ENCODE peak calls at places on chromosomes 3 and 15, in seven cellular contexts. M is cardiac muscle cell, K is stomach, D is GM23338, S is heart left ventricle, T is MCF 10A, Q is RWPE1. E is an unnamed sample.

GRCh38 chr15:57510647-57511046 is 81.1 kb upstream of the MYZAP start:
- DNase-seq in M (no peak), K (peak), D (no peak), S (peak), T (no peak), Q (no peak), E (no peak)

GRCh38 chr3:62827550-62827949 is 47.7 kb downstream of the CADPS start:
- DNase-seq in M (no peak), K (no peak), D (no peak), S (no peak), T (no peak), Q (no peak), E (no peak)

GRCh38 chr3:9915252-9916141 is 1.4 kb upstream of the IL17RC start:
- DNase-seq in M (peak), K (peak), D (peak), S (peak), T (no peak), Q (no peak), E (peak)

GRCh38 chr3:15982667-15983145 is 184.9 kb upstream of the ANKRD28 start:
- DNase-seq in M (no peak), K (no peak), D (no peak), S (peak), T (peak), Q (peak), E (peak)

GRCh38 chr15:72175186-72176044 is 22.2 kb downstream of the GRAMD2A start:
- DNase-seq in M (no peak), K (no peak), D (no peak), S (no peak), T (no peak), Q (no peak), E (no peak)

GRCh38 chr3:118501152-118501551 is 533.5 kb downstream of the IGSF11 start:
- DNase-seq in M (peak), K (peak), D (peak), S (peak), T (peak), Q (peak), E (no peak)

GRCh38 chr3:174215426-174215825 is 643.7 kb upstream of the NAALADL2 start:
- DNase-seq in M (no peak), K (no peak), D (no peak), S (no peak), T (no peak), Q (no peak), E (no peak)

GRCh38 chr3:134840459-134840858 is 45.4 kb downstream of the EPHB1 start:
- DNase-seq in M (no peak), K (no peak), D (no peak), S (no peak), T (no peak), Q (no peak), E (no peak)

GRCh38 chr3:49666592-49666991 is 7.6 kb upstream of the APEH start:
- DNase-seq in M (no peak), K (no peak), D (peak), S (no peak), T (no peak), Q (no peak), E (no peak)

GRCh38 chr15:52100807-52101206 is 11.8 kb downstream of the BCL2L10 start:
- DNase-seq in M (no peak), K (peak), D (no peak), S (peak), T (peak), Q (no peak), E (peak)

GRCh38 chr3:104044002-104044401 is 1322.7 kb upstream of the ALCAM start:
- DNase-seq in M (no peak), K (no peak), D (no peak), S (no peak), T (no peak), Q (no peak), E (no peak)

DNA sequence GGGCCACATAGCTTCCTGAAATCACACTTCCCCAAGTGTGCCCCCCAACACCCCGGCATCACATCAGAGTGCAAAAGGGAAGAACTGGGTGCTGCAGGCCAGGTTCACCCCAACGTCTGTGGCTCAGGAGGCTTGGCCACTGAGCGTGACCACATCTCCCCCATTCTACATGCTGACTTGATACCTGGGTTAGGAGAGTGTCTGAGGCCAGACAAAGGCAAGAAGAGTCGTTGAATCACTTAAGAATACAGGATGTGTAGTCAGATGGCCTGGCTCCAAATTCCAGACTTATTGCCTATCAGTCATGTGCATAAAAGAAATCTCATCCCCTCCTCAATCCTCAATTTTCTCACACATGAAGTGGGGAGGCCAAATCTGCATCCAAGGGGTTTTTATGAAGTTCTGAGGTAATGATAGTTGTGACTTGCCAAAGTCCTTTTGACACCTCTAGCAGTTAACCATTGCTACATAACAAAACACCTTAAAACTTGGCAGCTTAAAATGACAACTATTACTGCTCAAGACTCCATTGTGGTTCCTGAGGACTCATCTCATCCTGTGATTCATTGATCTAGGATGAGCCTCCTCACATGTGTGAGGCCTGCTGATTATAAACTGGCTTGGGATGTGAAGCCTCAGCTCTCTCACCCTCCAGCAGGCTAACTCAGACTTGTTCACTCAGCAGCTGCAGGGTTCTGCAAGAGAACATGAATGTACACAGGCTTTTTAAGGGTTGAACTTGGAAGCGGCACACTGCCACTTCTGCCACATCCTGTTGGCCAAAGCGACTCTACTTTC is 138.8 kb upstream of the TLE3 start:
- DNase-seq in M (no peak), K (no peak), D (no peak), S (no peak), T (peak), Q (peak), E (peak)
- TF ChIP-seq CTCF in M (no peak), K (no peak), D (no peak), S (no peak), T (no peak), Q (no peak), E (no peak)

GRCh38 chr15:44193651-44194396 is 1.2 kb downstream of the FRMD5 start:
- DNase-seq in M (peak), K (no peak), D (peak), S (no peak), T (no peak), Q (peak), E (peak)

GRCh38 chr15:44195151-44195740 is at the start of gene FRMD5:
- DNase-seq in M (peak), K (peak), D (peak), S (peak), T (peak), Q (peak), E (peak)

GRCh38 chr15:44188810-44189209 is 6.3 kb downstream of the FRMD5 start:
- DNase-seq in M (no peak), K (no peak), D (no peak), S (no peak), T (no peak), Q (no peak), E (no peak)

GRCh38 chr15:44199393-44199792 is 4.3 kb upstream of the FRMD5 start:
- DNase-seq in M (no peak), K (no peak), D (no peak), S (no peak), T (no peak), Q (no peak), E (no peak)

DNA sequence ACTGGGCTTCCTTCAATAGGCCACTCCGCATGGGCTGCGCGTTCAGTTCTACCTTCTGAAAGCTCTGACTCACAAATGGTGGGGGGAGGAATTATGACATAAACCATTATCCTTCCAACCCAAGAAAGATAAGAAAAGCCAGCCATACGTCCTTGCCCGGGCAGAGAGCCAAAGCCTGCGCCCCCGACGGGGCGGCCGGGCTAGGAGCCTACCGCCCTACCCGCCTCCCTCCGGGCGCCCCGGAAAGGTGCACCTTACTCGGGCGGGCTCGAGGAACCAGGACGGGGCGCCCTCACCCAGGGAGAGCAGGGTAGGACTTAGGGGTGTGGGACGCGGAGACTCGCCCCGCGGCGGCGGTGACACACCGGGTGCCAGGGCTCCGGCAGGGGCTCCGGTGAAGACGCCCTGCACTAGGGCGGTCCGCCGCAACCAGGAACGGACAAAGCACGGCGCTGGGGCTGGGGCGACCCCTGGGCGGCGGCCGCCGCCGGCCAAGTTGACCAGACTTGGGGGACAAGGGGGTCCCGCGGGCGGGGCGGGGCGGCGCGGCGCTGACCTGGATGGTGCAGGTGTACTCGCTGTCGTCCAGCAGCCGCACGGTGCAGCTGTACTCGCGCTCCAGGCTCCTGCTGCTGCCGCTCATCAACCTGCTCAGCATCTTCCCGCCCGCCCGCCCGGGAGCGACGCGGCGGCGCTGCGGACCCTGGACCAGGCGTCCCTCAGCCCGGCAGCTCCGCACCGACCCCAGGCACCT is 497 bp downstream of the FRMD5 start:
- DNase-seq in M (peak), K (peak), D (no peak), S (no peak), T (peak), Q (peak), E (peak)
- TF ChIP-seq CTCF in M (peak), K (no peak), D (no peak), S (no peak), T (no peak), Q (no peak), E (no peak)

DNA sequence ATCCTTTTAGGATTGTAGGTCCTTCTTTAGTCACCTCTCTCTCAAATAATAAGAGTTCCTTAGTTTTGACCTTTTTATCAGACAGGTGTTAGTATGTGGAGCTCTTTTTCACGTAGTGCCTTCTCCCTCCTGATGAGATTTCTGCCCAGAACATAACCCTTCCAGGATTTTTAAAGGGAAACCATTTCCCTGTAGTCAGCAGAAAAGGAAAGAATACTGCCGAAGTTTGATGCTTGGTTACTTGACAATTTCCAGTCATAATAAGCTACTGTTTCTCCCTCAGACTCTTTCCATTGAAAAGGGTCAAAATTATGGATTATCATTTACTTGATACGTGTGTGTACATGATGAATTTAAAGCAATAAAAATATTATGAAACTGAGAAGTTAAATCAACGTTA is 73.1 kb downstream of the VPS8 start:
- DNase-seq in M (no peak), K (no peak), D (no peak), S (no peak), T (no peak), Q (no peak), E (no peak)
- TF ChIP-seq CTCF in M (no peak), K (no peak), D (no peak), S (no peak), T (no peak), Q (no peak), E (no peak)

DNA sequence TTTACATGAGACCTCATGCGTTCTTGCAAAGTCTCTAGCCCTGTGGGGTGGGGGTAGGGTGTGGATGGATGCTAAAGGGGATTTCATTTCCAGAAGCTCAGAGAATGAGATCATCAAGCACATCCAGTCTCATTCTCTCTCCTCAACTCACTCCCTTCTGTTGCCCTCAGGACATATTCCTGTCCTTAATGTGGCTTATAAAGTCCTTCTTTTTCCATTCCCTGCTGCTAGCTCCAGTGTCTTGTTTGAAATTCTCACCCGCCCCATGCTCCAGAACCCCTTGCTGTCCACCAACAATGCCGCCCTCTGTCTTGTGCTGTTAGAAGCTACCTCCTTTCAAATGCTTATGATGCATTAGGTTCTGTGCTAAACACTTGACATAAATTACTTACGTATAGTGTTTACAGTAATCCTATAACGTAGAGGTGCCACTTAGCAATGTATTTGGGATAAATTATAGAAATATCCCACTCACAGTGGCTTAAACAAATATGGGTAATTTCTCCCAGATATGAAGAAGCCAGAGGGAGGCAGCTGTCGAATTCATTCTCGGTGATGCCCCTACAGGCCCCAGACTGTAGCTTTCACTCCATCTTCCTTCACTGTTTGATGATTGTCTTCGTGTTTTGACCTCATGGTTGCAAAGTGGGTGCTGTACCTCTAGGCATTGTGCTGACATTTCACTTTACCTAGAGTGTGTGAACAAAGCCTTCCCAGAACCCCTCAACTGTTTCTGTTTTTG is 273.1 kb upstream of the TBL1XR1 start:
- DNase-seq in M (no peak), K (no peak), D (no peak), S (no peak), T (no peak), Q (no peak), E (peak)
- TF ChIP-seq CTCF in M (no peak), K (no peak), D (no peak), S (no peak), T (no peak), Q (no peak), E (no peak)

GRCh38 chr3:123650101-123650500 is 65.2 kb upstream of the HACD2 start:
- DNase-seq in M (no peak), K (no peak), D (no peak), S (no peak), T (no peak), Q (no peak), E (no peak)
- TF ChIP-seq CTCF in M (no peak), K (no peak), D (no peak), S (no peak), T (no peak), Q (no peak), E (no peak)

DNA sequence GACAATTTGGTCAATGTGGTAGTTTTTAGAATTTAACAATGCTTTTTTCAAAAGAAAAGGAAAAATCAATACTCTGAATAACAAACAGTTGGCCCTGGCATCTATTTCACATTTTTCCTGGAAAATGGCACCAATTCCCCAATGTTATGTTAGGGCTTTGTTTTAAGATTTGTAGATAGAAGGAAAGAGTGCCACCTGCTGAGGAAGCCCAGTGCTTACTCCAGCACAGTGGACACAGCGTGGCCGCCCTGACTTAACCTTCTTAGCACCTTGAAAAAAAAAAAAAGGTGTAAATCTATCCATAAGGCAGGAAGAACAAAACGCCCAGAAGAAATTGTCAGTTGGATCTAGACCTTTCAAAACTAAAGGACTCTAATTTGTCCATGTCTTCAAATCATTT is 110.7 kb upstream of the CNTN4 start:
- DNase-seq in M (peak), K (no peak), D (peak), S (no peak), T (peak), Q (no peak), E (no peak)
- TF ChIP-seq CTCF in M (no peak), K (no peak), D (peak), S (no peak), T (peak), Q (no peak), E (no peak)

DNA sequence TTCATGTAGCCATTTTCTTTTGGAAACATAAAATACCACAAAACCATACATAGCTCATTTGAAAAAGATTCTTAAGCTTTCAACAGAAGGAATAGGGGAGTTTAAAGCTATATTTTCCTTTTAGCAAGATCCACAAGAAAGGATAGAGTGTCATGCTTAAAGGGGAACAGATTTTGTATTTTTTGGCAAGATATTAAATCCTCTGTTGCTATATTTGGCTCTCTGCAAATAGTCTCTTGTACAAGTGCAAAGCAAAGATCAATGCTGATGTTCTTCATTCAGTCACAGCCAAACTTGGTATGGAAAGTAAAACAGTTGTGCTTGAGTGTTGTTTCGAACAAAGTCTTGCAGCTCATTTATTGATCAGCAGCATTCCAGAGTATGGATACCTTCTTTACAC is 52.6 kb downstream of the VGLL3 start:
- DNase-seq in M (no peak), K (no peak), D (no peak), S (no peak), T (no peak), Q (no peak), E (no peak)
- TF ChIP-seq CTCF in M (no peak), K (no peak), D (no peak), S (no peak), T (no peak), Q (no peak), E (no peak)